ENCODE peak calls at places on chromosomes 2 and 18, in five cellular contexts. One of them, this sample, is unnamed.
A peak's percentile ranks its signal among the peaks of the same experiment; 100 is the strongest.

GRCh38 chr2:142878061-142878741 is 737 bp downstream of the KYNU start:
- DNase-seq in H9: no peak
- DNase-seq in neural progenitor cell: no peak
- DNase-seq in DND-41: no peak
- DNase-seq in IMR-90: no peak
- DNase-seq in this sample: no peak

GRCh38 chr2:37855283-37856041 is 69.6 kb upstream of the RMDN2 start:
- DNase-seq in IMR-90: no peak
- DNase-seq in DND-41: no peak
- DNase-seq in neural progenitor cell: no peak
- DNase-seq in H9: no peak
- DNase-seq in this sample: no peak

GRCh38 chr18:70227438-70227837 is 22.0 kb upstream of the RTTN start:
- DNase-seq in DND-41: no peak
- DNase-seq in IMR-90: no peak
- DNase-seq in neural progenitor cell: no peak
- DNase-seq in H9: no peak
- DNase-seq in this sample: no peak

GRCh38 chr2:74632209-74632938 is 15.8 kb downstream of the M1AP start:
- DNase-seq in H9: peak; percentile 66
- DNase-seq in IMR-90: peak; percentile 23
- DNase-seq in DND-41: no peak
- DNase-seq in neural progenitor cell: peak; percentile 25
- DNase-seq in this sample: peak; percentile 81

GRCh38 chr18:47113796-47114540 is 36.3 kb downstream of the HDHD2 start:
- DNase-seq in DND-41: no peak
- DNase-seq in neural progenitor cell: peak; percentile 63
- DNase-seq in H9: no peak
- DNase-seq in IMR-90: peak; percentile 28
- DNase-seq in this sample: peak; percentile 52

GRCh38 chr2:26811261-26811660 is 25.4 kb downstream of the CENPA start:
- DNase-seq in H9: no peak
- DNase-seq in IMR-90: no peak
- DNase-seq in DND-41: no peak
- DNase-seq in neural progenitor cell: no peak
- DNase-seq in this sample: peak; percentile 24

GRCh38 chr2:134253804-134254203 is at the start of gene MGAT5:
- DNase-seq in IMR-90: no peak
- DNase-seq in neural progenitor cell: no peak
- DNase-seq in DND-41: no peak
- DNase-seq in H9: no peak
- DNase-seq in this sample: no peak

GRCh38 chr2:189012373-189012772 is 38.2 kb downstream of the COL3A1 start:
- DNase-seq in H9: no peak
- DNase-seq in neural progenitor cell: no peak
- DNase-seq in IMR-90: no peak
- DNase-seq in DND-41: no peak
- DNase-seq in this sample: no peak

GRCh38 chr2:133213651-133214050 is 354.6 kb downstream of the NCKAP5 start:
- DNase-seq in neural progenitor cell: no peak
- DNase-seq in DND-41: no peak
- DNase-seq in IMR-90: peak; percentile 26
- DNase-seq in H9: no peak
- DNase-seq in this sample: no peak

GRCh38 chr2:30283931-30284565 is 52.7 kb downstream of the LBH start:
- DNase-seq in DND-41: no peak
- DNase-seq in IMR-90: no peak
- DNase-seq in neural progenitor cell: peak; percentile 13
- DNase-seq in H9: no peak
- DNase-seq in this sample: no peak

GRCh38 chr2:70655786-70656185 is 102.2 kb upstream of the TGFA start:
- DNase-seq in DND-41: no peak
- DNase-seq in neural progenitor cell: no peak
- DNase-seq in H9: peak; percentile 28
- DNase-seq in IMR-90: no peak
- DNase-seq in this sample: peak; percentile 46

GRCh38 chr2:104406273-104406726 is 447.6 kb upstream of the POU3F3 start:
- DNase-seq in H9: no peak
- DNase-seq in neural progenitor cell: peak; percentile 3
- DNase-seq in DND-41: no peak
- DNase-seq in IMR-90: no peak
- DNase-seq in this sample: no peak

GRCh38 chr2:217045725-217046475 is 186.0 kb upstream of the TNP1 start:
- DNase-seq in neural progenitor cell: no peak
- DNase-seq in DND-41: no peak
- DNase-seq in H9: no peak
- DNase-seq in IMR-90: peak; percentile 62
- DNase-seq in this sample: peak; percentile 14

GRCh38 chr18:65227970-65228369 is 522.8 kb upstream of the CDH7 start:
- DNase-seq in H9: no peak
- DNase-seq in IMR-90: no peak
- DNase-seq in DND-41: no peak
- DNase-seq in neural progenitor cell: peak; percentile 10
- DNase-seq in this sample: peak; percentile 49

GRCh38 chr2:129253461-129253812 is 726.0 kb upstream of the RAB6C start:
- DNase-seq in H9: peak; percentile 61
- DNase-seq in neural progenitor cell: peak; percentile 69
- DNase-seq in DND-41: peak; percentile 27
- DNase-seq in IMR-90: no peak
- DNase-seq in this sample: peak; percentile 77

GRCh38 chr2:238513346-238513745 is 86.6 kb downstream of the ASB1 start:
- DNase-seq in DND-41: peak; percentile 45
- DNase-seq in H9: peak; percentile 68
- DNase-seq in neural progenitor cell: peak; percentile 59
- DNase-seq in IMR-90: peak; percentile 29
- DNase-seq in this sample: peak; percentile 91

GRCh38 chr2:204900487-204900886 is 355.2 kb downstream of the PARD3B start:
- DNase-seq in DND-41: no peak
- DNase-seq in neural progenitor cell: no peak
- DNase-seq in IMR-90: no peak
- DNase-seq in H9: no peak
- DNase-seq in this sample: no peak

GRCh38 chr18:52343138-52343537 is 3.1 kb downstream of the DCC start:
- DNase-seq in H9: no peak
- DNase-seq in neural progenitor cell: peak; percentile 71
- DNase-seq in IMR-90: peak; percentile 2
- DNase-seq in DND-41: no peak
- DNase-seq in this sample: no peak

GRCh38 chr2:115491394-115491793 is 1049.0 kb downstream of the DPP10 start:
- DNase-seq in neural progenitor cell: no peak
- DNase-seq in IMR-90: no peak
- DNase-seq in DND-41: no peak
- DNase-seq in H9: no peak
- DNase-seq in this sample: no peak

GRCh38 chr18:77115461-77115907 is 17.1 kb downstream of the MBP start:
- DNase-seq in IMR-90: no peak
- DNase-seq in neural progenitor cell: no peak
- DNase-seq in H9: no peak
- DNase-seq in DND-41: no peak
- DNase-seq in this sample: peak; percentile 3

GRCh38 chr2:46988230-46988629 is 72.6 kb upstream of the MCFD2 start:
- DNase-seq in IMR-90: no peak
- DNase-seq in neural progenitor cell: no peak
- DNase-seq in DND-41: no peak
- DNase-seq in H9: no peak
- DNase-seq in this sample: no peak

GRCh38 chr2:27664245-27664574 is 521 bp downstream of the SLC4A1AP start:
- DNase-seq in H9: no peak
- DNase-seq in DND-41: no peak
- DNase-seq in neural progenitor cell: no peak
- DNase-seq in IMR-90: no peak
- DNase-seq in this sample: no peak

GRCh38 chr2:128425731-128426620 is 107.3 kb upstream of the HS6ST1 start:
- DNase-seq in IMR-90: peak; percentile 21
- DNase-seq in neural progenitor cell: no peak
- DNase-seq in DND-41: no peak
- DNase-seq in H9: peak; percentile 33
- DNase-seq in this sample: peak; percentile 72

GRCh38 chr2:890214-890613 is 60.4 kb upstream of the SNTG2 start:
- DNase-seq in neural progenitor cell: no peak
- DNase-seq in IMR-90: no peak
- DNase-seq in H9: peak; percentile 25
- DNase-seq in DND-41: no peak
- DNase-seq in this sample: peak; percentile 30

GRCh38 chr18:47100214-47100831 is 50.0 kb downstream of the HDHD2 start:
- DNase-seq in IMR-90: peak; percentile 60
- DNase-seq in neural progenitor cell: peak; percentile 67
- DNase-seq in H9: peak; percentile 78
- DNase-seq in DND-41: peak; percentile 54
- DNase-seq in this sample: peak; percentile 92

GRCh38 chr18:2654828-2655152 is 736 bp upstream of the SMCHD1 start:
- DNase-seq in DND-41: no peak
- DNase-seq in H9: no peak
- DNase-seq in IMR-90: peak; percentile 7
- DNase-seq in neural progenitor cell: no peak
- DNase-seq in this sample: no peak

GRCh38 chr2:6951046-6951445 is 33.8 kb downstream of the RNF144A start:
- DNase-seq in H9: no peak
- DNase-seq in IMR-90: no peak
- DNase-seq in DND-41: no peak
- DNase-seq in neural progenitor cell: no peak
- DNase-seq in this sample: no peak

GRCh38 chr2:42317945-42318344 is 43.1 kb downstream of the COX7A2L start:
- DNase-seq in IMR-90: no peak
- DNase-seq in H9: no peak
- DNase-seq in neural progenitor cell: no peak
- DNase-seq in DND-41: no peak
- DNase-seq in this sample: no peak

GRCh38 chr2:42317486-42317885 is 43.5 kb downstream of the COX7A2L start:
- DNase-seq in DND-41: no peak
- DNase-seq in H9: no peak
- DNase-seq in IMR-90: no peak
- DNase-seq in neural progenitor cell: no peak
- DNase-seq in this sample: no peak

GRCh38 chr2:42316910-42317309 is 44.1 kb downstream of the COX7A2L start:
- DNase-seq in neural progenitor cell: no peak
- DNase-seq in H9: no peak
- DNase-seq in IMR-90: no peak
- DNase-seq in DND-41: no peak
- DNase-seq in this sample: no peak

GRCh38 chr2:42312106-42312505 is 48.9 kb downstream of the COX7A2L start:
- DNase-seq in H9: no peak
- DNase-seq in DND-41: no peak
- DNase-seq in neural progenitor cell: no peak
- DNase-seq in IMR-90: no peak
- DNase-seq in this sample: no peak

DNA sequence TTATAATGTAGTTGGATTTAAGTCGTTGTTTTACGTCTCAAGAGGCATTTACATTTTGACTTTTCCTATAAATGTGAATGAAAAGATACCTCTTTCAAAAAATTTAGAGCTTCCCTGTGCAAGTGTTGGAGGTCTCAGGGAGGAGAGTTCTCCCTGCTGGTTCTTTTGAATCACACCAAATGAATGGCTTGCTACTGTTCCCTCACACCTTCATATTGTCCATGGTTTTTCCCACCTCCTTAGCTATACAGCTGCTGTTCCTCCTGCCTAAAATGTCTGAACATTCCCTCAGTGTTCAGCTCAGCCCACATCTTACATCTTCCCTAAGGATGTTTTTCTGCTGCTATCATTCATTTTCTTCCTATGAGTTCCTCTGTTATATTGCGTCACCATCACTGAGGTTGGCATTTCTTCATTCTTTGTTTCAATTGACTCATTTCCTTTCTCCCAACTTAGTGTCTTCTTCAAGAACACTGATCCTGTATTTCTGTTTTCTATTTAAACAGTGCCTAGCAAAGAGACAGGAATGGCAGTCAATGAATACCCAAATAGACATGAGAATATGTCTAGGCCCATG is 46.0 kb downstream of the COX7A2L start:
- DNase-seq in H9: no peak
- DNase-seq in neural progenitor cell: no peak
- DNase-seq in IMR-90: peak; percentile 96
- DNase-seq in DND-41: no peak
- DNase-seq in this sample: no peak
- H3K9ac ChIP-seq in H9: no peak overlapping the region
- H3K9ac ChIP-seq in neural progenitor cell: no peak overlapping the region
- H3K9ac ChIP-seq in IMR-90: peak overlapping the region; percentile 50
- H3K9ac ChIP-seq in DND-41: no peak overlapping the region
- H3K9ac ChIP-seq in this sample: no peak overlapping the region

GRCh38 chr2:98461650-98462049 is 17.0 kb downstream of the INPP4A start:
- DNase-seq in neural progenitor cell: no peak
- DNase-seq in H9: no peak
- DNase-seq in IMR-90: no peak
- DNase-seq in DND-41: peak; percentile 2
- DNase-seq in this sample: peak; percentile 27
- H3K27ac ChIP-seq in neural progenitor cell: no peak overlapping the region
- H3K27ac ChIP-seq in H9: no peak overlapping the region
- H3K27ac ChIP-seq in IMR-90: no peak overlapping the region
- H3K27ac ChIP-seq in DND-41: peak overlapping the region; percentile 54
- H3K27ac ChIP-seq in this sample: no peak overlapping the region

GRCh38 chr2:118761791-118762190 is 85.7 kb downstream of the EN1 start:
- DNase-seq in neural progenitor cell: no peak
- DNase-seq in DND-41: no peak
- DNase-seq in IMR-90: no peak
- DNase-seq in H9: no peak
- DNase-seq in this sample: no peak

GRCh38 chr2:118764855-118765254 is 82.6 kb downstream of the EN1 start:
- DNase-seq in DND-41: no peak
- DNase-seq in IMR-90: no peak
- DNase-seq in neural progenitor cell: no peak
- DNase-seq in H9: no peak
- DNase-seq in this sample: no peak

DNA sequence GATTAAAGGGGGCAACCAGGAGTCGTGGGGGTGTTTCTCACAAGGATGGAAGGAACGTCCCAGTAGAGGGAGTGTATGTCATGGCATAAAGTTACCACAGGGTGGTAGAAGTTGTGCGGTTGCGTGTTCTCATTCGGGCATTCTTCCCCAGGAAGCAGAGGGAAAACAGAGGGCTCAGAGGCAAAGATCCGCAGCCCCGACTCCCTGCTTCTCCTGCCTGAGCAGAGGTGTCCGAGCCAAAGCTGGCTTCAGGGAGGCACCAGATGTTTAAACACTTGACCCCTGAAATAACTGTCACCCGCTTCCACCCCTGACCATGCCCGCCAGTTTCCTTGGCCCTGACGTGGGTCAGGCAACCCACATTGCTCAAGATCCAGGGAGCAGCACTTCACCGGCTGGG is 83.7 kb downstream of the EN1 start:
- DNase-seq in H9: peak; percentile 73
- DNase-seq in IMR-90: no peak
- DNase-seq in DND-41: no peak
- DNase-seq in neural progenitor cell: peak; percentile 71
- DNase-seq in this sample: peak; percentile 82
- TF ChIP-seq CTCF in H9: peak; percentile 75
- TF ChIP-seq CTCF in IMR-90: no peak
- TF ChIP-seq CTCF in DND-41: no peak
- TF ChIP-seq CTCF in neural progenitor cell: peak; percentile 59
- TF ChIP-seq CTCF in this sample: peak; percentile 77

DNA sequence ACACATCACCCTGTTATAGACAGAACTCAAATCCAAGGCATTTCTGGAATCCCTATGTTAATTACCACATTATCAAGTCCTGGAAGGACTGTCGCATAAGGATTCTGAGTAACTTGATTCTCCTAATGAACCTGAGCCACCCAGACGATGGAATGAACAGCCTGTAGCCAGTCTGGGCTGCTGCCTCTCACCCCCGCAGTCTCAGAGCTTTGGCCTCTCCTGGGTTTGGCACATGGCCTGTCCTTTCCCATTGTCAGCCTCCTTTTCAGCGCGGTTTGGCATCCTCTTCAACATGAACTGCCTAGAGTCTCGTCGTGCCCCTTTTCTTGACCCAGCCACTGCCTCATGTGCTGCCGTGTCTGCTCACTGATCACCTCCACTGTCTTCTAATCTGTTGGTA is 147.6 kb downstream of the SLC8A1 start:
- DNase-seq in DND-41: no peak
- DNase-seq in neural progenitor cell: no peak
- DNase-seq in H9: peak; percentile 30
- DNase-seq in IMR-90: no peak
- DNase-seq in this sample: peak; percentile 52
- H3K9ac ChIP-seq in DND-41: no peak overlapping the region
- H3K9ac ChIP-seq in neural progenitor cell: no peak overlapping the region
- H3K9ac ChIP-seq in H9: no peak overlapping the region
- H3K9ac ChIP-seq in IMR-90: no peak overlapping the region
- H3K9ac ChIP-seq in this sample: no peak overlapping the region

This sample was measured in endodermal cell.